ENCODE peak calls at places on chromosomes 7 and 10, in six cellular contexts. I is mammary epithelial cell; H is GM03348; R is activated naive CD4-positive, alpha-beta T cell; C is progenitor cell of endocrine pancreas; V is Right ventricle myocardium superior. J is an unnamed sample.

GRCh38 chr7:159071260-159071659 is 73.4 kb downstream of the VIPR2 start:
- DNase-seq in C (no peak), I (no peak), R (no peak), V (no peak), H (no peak), J (no peak)

GRCh38 chr7:18402488-18403183 is 92.9 kb upstream of the HDAC9 start:
- DNase-seq in R (no peak), C (no peak), H (no peak), I (no peak), V (no peak), J (no peak)

GRCh38 chr10:129978980-129979379 is 14.9 kb upstream of the EBF3 start:
- DNase-seq in R (no peak), C (no peak), I (no peak), V (no peak), H (no peak), J (no peak)

GRCh38 chr7:71408276-71408675 is 276.3 kb downstream of the GALNT17 start:
- DNase-seq in H (no peak), I (no peak), R (no peak), C (no peak), V (peak; percentile 79), J (no peak)

GRCh38 chr7:1346851-1347250 is 112.4 kb downstream of the MICALL2 start:
- DNase-seq in R (no peak), I (no peak), H (no peak), V (peak; percentile 9), C (no peak), J (no peak)

GRCh38 chr7:71173955-71174354 is 42.0 kb downstream of the GALNT17 start:
- DNase-seq in C (no peak), R (no peak), V (peak; percentile 47), I (no peak), H (no peak), J (peak; percentile 27)

GRCh38 chr7:47557986-47558670 is 23.8 kb downstream of the TNS3 start:
- DNase-seq in H (no peak), R (no peak), C (no peak), V (no peak), I (peak; percentile 70), J (no peak)

GRCh38 chr7:1369856-1370657 is 89.2 kb downstream of the MICALL2 start:
- DNase-seq in C (no peak), R (no peak), I (no peak), H (no peak), V (no peak), J (no peak)

GRCh38 chr7:95800787-95801186 is 28.4 kb downstream of the DYNC1I1 start:
- DNase-seq in H (no peak), V (no peak), C (no peak), I (no peak), R (no peak), J (no peak)

GRCh38 chr10:76428541-76429330 is 997.3 kb downstream of the LRMDA start:
- DNase-seq in V (no peak), H (peak; percentile 71), C (no peak), I (peak; percentile 54), R (no peak), J (no peak)

GRCh38 chr10:23395017-23395416 is 43.9 kb upstream of the OTUD1 start:
- DNase-seq in C (no peak), V (no peak), R (no peak), H (no peak), I (no peak), J (no peak)

GRCh38 chr10:121595806-121596667 is 2.2 kb downstream of the FGFR2 start:
- DNase-seq in C (no peak), H (no peak), R (no peak), V (peak; percentile 18), I (peak; percentile 26), J (peak; percentile 27)

GRCh38 chr10:86226801-86227201 is 139.8 kb downstream of the GRID1 start:
- DNase-seq in I (no peak), V (no peak), H (no peak), C (no peak), R (no peak), J (no peak)

GRCh38 chr10:44647877-44648542 is 263.1 kb upstream of the CXCL12 start:
- DNase-seq in C (no peak), H (peak; percentile 84), I (peak; percentile 35), R (no peak), V (peak; percentile 57), J (no peak)

GRCh38 chr10:77889277-77889903 is 37.2 kb downstream of the DLG5 start:
- DNase-seq in V (no peak), C (peak; percentile 71), R (no peak), H (no peak), I (peak; percentile 72), J (peak; percentile 81)